ENCODE peak calls at places on chromosomes 12 and 14, in six cellular contexts. T, S, V, O, L and Z are unnamed samples.

GRCh38 chr14:65169351-65169750 is 67.0 kb upstream of the MAX start:
- DNase-seq in L (no peak), T (no peak), S (no peak), O (no peak), V (no peak), Z (no peak)

GRCh38 chr12:131157739-131158138 is 204.0 kb downstream of the ADGRD1 start:
- DNase-seq in O (no peak), T (no peak), S (no peak), L (no peak), V (no peak), Z (no peak)

GRCh38 chr12:49900371-49900770 is 3.3 kb downstream of the FAIM2 start:
- DNase-seq in O (no peak), S (no peak), L (no peak), V (no peak), T (no peak), Z (no peak)

GRCh38 chr14:87686736-87687135 is 306.2 kb downstream of the GALC start:
- DNase-seq in L (no peak), S (no peak), T (no peak), V (no peak), O (no peak), Z (no peak)

GRCh38 chr12:7512528-7512927 is 9.0 kb upstream of the CD163 start:
- DNase-seq in O (no peak), L (no peak), V (no peak), S (peak; percentile 73), T (no peak), Z (no peak)

GRCh38 chr14:58629273-58629672 is 8.5 kb upstream of the DACT1 start:
- DNase-seq in T (no peak), L (no peak), O (no peak), V (no peak), S (no peak), Z (no peak)

GRCh38 chr14:52661314-52661713 is 34.0 kb downstream of the ERO1A start:
- DNase-seq in L (no peak), T (no peak), O (no peak), S (no peak), V (no peak), Z (no peak)

GRCh38 chr14:84877061-84877460 is 652.9 kb upstream of the FLRT2 start:
- DNase-seq in T (no peak), L (no peak), S (no peak), V (no peak), O (no peak), Z (no peak)

GRCh38 chr14:96407980-96408570 is 16.1 kb downstream of the AK7 start:
- DNase-seq in L (no peak), O (no peak), S (no peak), V (no peak), T (no peak), Z (no peak)

GRCh38 chr12:1474059-1474537 is 120.3 kb downstream of the FBXL14 start:
- DNase-seq in L (no peak), O (no peak), T (no peak), S (peak; percentile 72), V (no peak), Z (no peak)